ENCODE peak calls at places on chromosomes 11 and 22, in nine cellular contexts. O, P, C, Q, D, I, H, F and U are unnamed samples.

GRCh38 chr11:3147257-3147619 is 17.9 kb downstream of the OSBPL5 start:
- DNase-seq in C (no peak), Q (no peak), O (no peak), D (no peak), F (no peak), I (no peak), H (no peak), P (no peak), U (no peak)

GRCh38 chr11:88482871-88483301 is 145.3 kb upstream of the CTSC start:
- DNase-seq in O (no peak), Q (no peak), D (no peak), P (peak; percentile 65), F (no peak), C (no peak), H (no peak), I (no peak), U (no peak)

GRCh38 chr11:117559698-117560097 is 232.0 kb downstream of the CEP164 start:
- DNase-seq in Q (no peak), H (no peak), I (no peak), C (no peak), O (no peak), D (no peak), F (no peak), P (no peak), U (no peak)

GRCh38 chr22:43625242-43625641 is 186.9 kb downstream of the EFCAB6 start:
- DNase-seq in H (no peak), F (no peak), P (no peak), O (no peak), D (no peak), I (no peak), C (peak; percentile 29), Q (no peak), U (no peak)

GRCh38 chr22:25364281-25364680 is 144.8 kb downstream of the CRYBB2 start:
- DNase-seq in H (no peak), I (no peak), O (no peak), F (no peak), D (no peak), C (no peak), P (no peak), Q (no peak), U (no peak)

GRCh38 chr11:19879309-19880087 is 166.9 kb downstream of the NAV2 start:
- DNase-seq in P (no peak), Q (no peak), I (no peak), C (no peak), H (peak; percentile 84), D (peak; percentile 25), O (no peak), F (no peak), U (no peak)

GRCh38 chr11:23859087-23859486 is 637.8 kb upstream of the LUZP2 start:
- DNase-seq in I (no peak), Q (no peak), O (no peak), H (no peak), P (no peak), F (no peak), C (no peak), D (no peak), U (no peak)

GRCh38 chr22:27798526-27799333 is 2.8 kb downstream of the MN1 start:
- DNase-seq in C (no peak), F (no peak), O (no peak), Q (no peak), H (no peak), P (no peak), D (no peak), I (peak; percentile 9), U (no peak)

GRCh38 chr22:50086526-50086925 is 1.3 kb upstream of the MLC1 start:
- DNase-seq in D (no peak), F (no peak), I (no peak), C (no peak), H (no peak), Q (no peak), P (peak; percentile 74), O (no peak), U (no peak)

GRCh38 chr11:59822989-59823566 is 12.5 kb upstream of the MRPL16 start:
- DNase-seq in H (no peak), O (peak; percentile 86), C (peak; percentile 69), D (peak; percentile 87), I (no peak), F (no peak), P (peak; percentile 53), Q (peak; percentile 53), U (no peak)

GRCh38 chr11:108316061-108316460 is 93.2 kb downstream of the ATM start:
- DNase-seq in O (no peak), F (no peak), P (no peak), D (no peak), H (no peak), I (no peak), Q (no peak), C (no peak), U (no peak)

GRCh38 chr11:65646921-65647701 is 9.2 kb downstream of the SIPA1 start:
- DNase-seq in D (peak; percentile 66), C (no peak), O (no peak), P (no peak), I (no peak), H (peak; percentile 58), F (peak; percentile 89), Q (peak; percentile 78), U (no peak)

GRCh38 chr11:31722754-31723153 is 88.4 kb downstream of the PAX6 start:
- DNase-seq in P (no peak), D (no peak), F (no peak), Q (no peak), I (no peak), H (no peak), O (no peak), C (no peak), U (no peak)

GRCh38 chr11:73950869-73951710 is at the start of gene DNAJB13:
- DNase-seq in O (peak; percentile 67), P (peak; percentile 60), Q (peak; percentile 37), D (peak; percentile 46), C (peak; percentile 38), F (peak; percentile 86), I (peak; percentile 25), H (peak; percentile 42), U (no peak)

GRCh38 chr11:93492464-93493251 is 50.5 kb downstream of the SMCO4 start:
- DNase-seq in I (no peak), Q (no peak), F (no peak), C (no peak), H (no peak), D (no peak), P (no peak), O (no peak), U (no peak)
- H3K4me1 ChIP-seq in I (no peaks in the 10 kb centered on the region), Q (peaks cover 13% of the 10 kb centered on the region), F (peaks cover 10% of the 10 kb centered on the region), C (no peaks in the 10 kb centered on the region), H (peaks cover 20% of the 10 kb centered on the region), D (no peaks in the 10 kb centered on the region), P (peaks cover 1% of the 10 kb centered on the region), O (peaks cover 2% of the 10 kb centered on the region), U (no peaks in the 10 kb centered on the region)

DNA sequence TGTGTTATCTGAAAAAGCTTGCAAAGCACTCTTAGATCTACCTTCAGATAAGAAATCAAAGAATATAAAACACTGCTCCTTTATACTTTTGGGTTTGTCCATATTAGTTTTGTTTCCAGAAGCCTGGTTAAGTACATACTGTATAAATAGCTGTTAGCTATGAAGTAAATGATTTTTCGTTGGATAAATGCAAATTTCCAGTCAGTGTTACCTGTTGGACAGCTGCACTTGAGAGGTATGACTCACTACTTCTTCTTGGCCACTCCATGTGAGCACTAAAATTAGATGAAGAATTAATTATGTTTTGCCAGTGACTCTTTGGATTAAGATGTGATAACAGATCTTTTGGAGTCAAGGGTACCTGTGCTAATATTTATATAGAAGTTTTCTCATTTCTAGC is 9.5 kb upstream of the TSG101 start:
- DNase-seq in I (no peak), F (no peak), Q (no peak), H (no peak), C (no peak), O (no peak), D (no peak), P (no peak), U (no peak)
- TF ChIP-seq POLR2A in I (no peak), F (no peak), Q (no peak), H (no peak), C (no peak), O (no peak), D (no peak), P (no peak), U (no peak)

GRCh38 chr11:77107950-77108349 is 5.3 kb downstream of the OMP start:
- DNase-seq in P (peak; percentile 95), Q (peak; percentile 81), O (no peak), H (no peak), I (peak; percentile 55), D (peak; percentile 60), F (no peak), C (peak; percentile 36), U (no peak)
- H3K4me1 ChIP-seq in P (peaks cover 21% of the 10 kb centered on the region), Q (peaks cover 19% of the 10 kb centered on the region), O (no peaks in the 10 kb centered on the region), H (no peaks in the 10 kb centered on the region), I (no peaks in the 10 kb centered on the region), D (peaks cover 17% of the 10 kb centered on the region), F (no peaks in the 10 kb centered on the region), C (peaks cover 61% of the 10 kb centered on the region), U (peaks cover 56% of the 10 kb centered on the region)

GRCh38 chr11:67301951-67302516 is 1.3 kb upstream of the SSH3 start:
- DNase-seq in O (no peak), F (peak; percentile 75), I (peak; percentile 32), P (peak; percentile 68), H (peak; percentile 76), C (no peak), Q (peak; percentile 67), D (no peak), U (no peak)

GRCh38 chr11:67302571-67303131 is 679 bp upstream of the SSH3 start:
- DNase-seq in H (no peak), P (peak; percentile 10), I (peak; percentile 30), O (no peak), C (no peak), Q (peak; percentile 62), D (no peak), F (peak; percentile 84), U (no peak)

GRCh38 chr11:67304511-67305113 is 1.3 kb downstream of the SSH3 start:
- DNase-seq in C (no peak), O (no peak), F (no peak), I (no peak), P (no peak), H (no peak), D (no peak), Q (no peak), U (no peak)

GRCh38 chr11:67303989-67304411 is 670 bp downstream of the SSH3 start:
- DNase-seq in C (no peak), D (no peak), Q (peak; percentile 57), P (no peak), F (peak; percentile 64), O (no peak), H (no peak), I (peak; percentile 31), U (no peak)

DNA sequence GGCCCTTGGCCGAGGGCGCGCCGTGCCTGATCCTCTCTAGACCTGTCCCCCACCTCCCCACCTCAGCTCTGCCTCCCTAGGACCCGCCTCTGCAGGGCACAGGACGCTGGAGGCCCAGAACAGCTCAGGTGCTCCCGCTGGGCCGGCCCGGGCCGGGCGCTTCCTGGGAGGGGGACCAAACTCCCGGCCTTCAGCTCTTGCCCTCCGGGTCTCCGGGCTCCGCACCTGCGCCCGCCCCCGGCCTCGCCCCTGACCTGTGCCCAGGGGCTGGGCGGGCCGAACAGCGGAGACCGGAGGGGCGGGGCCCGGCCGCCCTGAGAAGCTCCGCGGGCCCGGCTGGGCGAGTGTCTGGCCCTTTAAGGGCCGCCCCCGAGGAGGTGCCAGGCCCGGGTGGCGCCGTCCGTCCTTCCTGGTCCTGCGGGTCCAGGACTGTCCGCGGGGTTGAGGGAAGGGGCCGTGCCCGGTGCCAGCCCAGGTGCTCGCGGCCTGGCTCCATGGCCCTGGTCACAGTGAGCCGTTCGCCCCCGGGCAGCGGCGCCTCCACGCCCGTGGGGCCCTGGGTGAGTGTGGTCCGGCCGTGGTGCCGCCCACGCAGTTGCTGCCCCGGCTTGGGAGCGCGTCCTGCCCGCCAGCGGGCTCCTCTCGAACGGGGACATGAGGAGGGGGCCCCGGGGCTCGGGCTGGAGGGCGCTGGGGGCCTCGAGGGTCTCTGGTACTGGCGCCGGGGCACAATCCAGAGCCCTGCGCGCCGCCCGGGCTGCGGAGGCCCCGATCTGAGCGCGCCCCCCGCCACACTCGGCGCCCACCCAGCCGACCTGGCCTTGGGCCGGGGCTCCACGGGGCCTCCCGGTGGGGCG is at the start of gene SSH3:
- DNase-seq in F (peak; percentile 69), P (peak; percentile 34), C (peak; percentile 42), H (peak; percentile 81), O (no peak), D (peak; percentile 55), Q (peak; percentile 91), I (peak; percentile 66), U (peak; percentile 75)
- TF ChIP-seq POLR2A in F (no peak), P (no peak), C (no peak), H (peak; percentile 90), O (no peak), D (peak; percentile 51), Q (no peak), I (no peak), U (no peak)